ENCODE peak calls at places on chromosomes 7 and 10, in six cellular contexts. A is naive thymus-derived CD8-positive, alpha-beta T cell; Z is T follicular helper cell; T is mesothelial cell of epicardium; I is stimulated activated CD4-positive, alpha-beta T cell treated with anti-CD3 and anti-CD28 coated beads, TNF-alpha, amount 100 ng/mL, for 24 hours; Y is activated naive CD4-positive, alpha-beta T cell treated with anti-CD3 and anti-CD28 coated beads for 36 hours. M is an unnamed sample.

GRCh38 chr7:32158076-32158475 is 87.9 kb upstream of the PDE1C start:
- DNase-seq in Z (no peak), Y (no peak), A (no peak), T (no peak), I (no peak), M (no peak)

GRCh38 chr7:129009437-129009836 is 45.5 kb downstream of the TNPO3 start:
- DNase-seq in Y (no peak), T (no peak), A (no peak), Z (no peak), I (no peak), M (no peak)

GRCh38 chr10:21399392-21400015 is 126.0 kb downstream of the SKIDA1 start:
- DNase-seq in T (peak; percentile 57), A (no peak), Y (no peak), I (no peak), Z (no peak), M (no peak)

GRCh38 chr10:117483056-117483590 is 59.4 kb upstream of the EMX2 start:
- DNase-seq in Y (no peak), I (no peak), A (no peak), T (no peak), Z (no peak), M (no peak)

GRCh38 chr7:1176891-1177373 is 16.9 kb upstream of the ZFAND2A start:
- DNase-seq in I (peak; percentile 89), Y (peak; percentile 91), T (peak; percentile 64), Z (peak; percentile 61), A (peak; percentile 71), M (peak; percentile 41)

GRCh38 chr7:17680943-17681351 is 259.3 kb downstream of the SNX13 start:
- DNase-seq in A (peak; percentile 32), I (no peak), Y (no peak), Z (no peak), T (no peak), M (no peak)

GRCh38 chr10:117168135-117168674 is 29.1 kb upstream of the KCNK18 start:
- DNase-seq in Z (peak; percentile 48), T (peak; percentile 89), Y (peak; percentile 65), I (peak; percentile 69), A (peak; percentile 75), M (peak; percentile 38)

GRCh38 chr7:126302639-126303038 is 950.1 kb downstream of the GRM8 start:
- DNase-seq in Z (no peak), A (no peak), Y (no peak), T (no peak), I (no peak), M (no peak)

GRCh38 chr7:37031571-37032257 is 307.4 kb upstream of the AOAH start:
- DNase-seq in Y (peak; percentile 79), A (no peak), Z (no peak), I (peak; percentile 41), T (peak; percentile 55), M (no peak)

GRCh38 chr10:76433161-76434005 is 1002.0 kb downstream of the LRMDA start:
- DNase-seq in A (no peak), T (no peak), Y (no peak), Z (no peak), I (no peak), M (no peak)

GRCh38 chr7:151671514-151671913 is 151.8 kb upstream of the RHEB start:
- DNase-seq in A (no peak), T (no peak), I (no peak), Z (no peak), Y (no peak), M (no peak)

GRCh38 chr7:13336227-13336626 is 648.8 kb downstream of the ARL4A start:
- DNase-seq in Z (no peak), T (no peak), A (no peak), I (no peak), Y (no peak), M (no peak)

M was measured in stimulated activated naive CD4-positive, alpha-beta T cell.